ENCODE peak calls at places on chromosomes 16 and 17, in six cellular contexts. T is fibroblast of lung; C is breast epithelium; Y is uterus; M is prostate gland; S is naive thymus-derived CD4-positive, alpha-beta T cell. D is an unnamed sample. For H3K4me1, the result is how much of the 10 kb centered on the place peaks cover.

GRCh38 chr17:44203731-44204452 is 4.2 kb upstream of the ATXN7L3 start:
- DNase-seq in S (peak), T (peak), C (no peak), M (no peak), Y (no peak), D (peak)

GRCh38 chr17:596763-597644 is 117.6 kb downstream of the VPS53 start:
- DNase-seq in M (no peak), C (no peak), S (no peak), Y (no peak), T (peak), D (no peak)

GRCh38 chr17:50265212-50265611 is 9.1 kb upstream of the TMEM92 start:
- DNase-seq in S (no peak), C (peak), T (no peak), Y (peak), M (peak), D (peak)

GRCh38 chr17:45413498-45413923 is 19.2 kb downstream of the ARHGAP27 start:
- DNase-seq in S (no peak), T (no peak), Y (no peak), C (no peak), M (no peak), D (peak)

GRCh38 chr16:72635104-72635503 is 412.8 kb downstream of the ZFHX3 start:
- DNase-seq in M (no peak), C (no peak), Y (no peak), T (no peak), S (no peak), D (no peak)

GRCh38 chr17:8018436-8018835 is 16.0 kb downstream of the GUCY2D start:
- DNase-seq in Y (no peak), T (no peak), C (no peak), S (no peak), M (no peak), D (no peak)

GRCh38 chr17:75030161-75030560 is 16.6 kb downstream of the ATP5PD start:
- DNase-seq in Y (no peak), C (no peak), T (no peak), S (no peak), M (no peak), D (no peak)

GRCh38 chr17:47717261-47717697 is 15.8 kb upstream of the TBX21 start:
- DNase-seq in S (no peak), M (no peak), Y (no peak), T (no peak), C (no peak), D (no peak)

GRCh38 chr16:85612191-85612800 is 826 bp upstream of the GSE1 start:
- DNase-seq in T (peak), C (peak), S (peak), Y (peak), M (peak), D (peak)

GRCh38 chr17:43015579-43015978 is 6.6 kb downstream of the VAT1 start:
- DNase-seq in S (no peak), M (no peak), C (no peak), T (peak), Y (peak), D (peak)

GRCh38 chr17:76840443-76840767 is 27.8 kb upstream of the MGAT5B start:
- DNase-seq in M (no peak), T (no peak), S (no peak), C (no peak), Y (no peak), D (no peak)

GRCh38 chr17:28145348-28145747 is 102.9 kb downstream of the NLK start:
- DNase-seq in C (no peak), T (no peak), M (no peak), Y (no peak), S (no peak), D (no peak)

GRCh38 chr17:74240637-74241036 is 27.3 kb downstream of the TTYH2 start:
- DNase-seq in Y (peak), C (no peak), T (peak), M (no peak), S (no peak), D (no peak)

GRCh38 chr16:85401370-85401916 is 211.7 kb upstream of the GSE1 start:
- DNase-seq in Y (peak), C (no peak), S (no peak), M (no peak), T (no peak), D (no peak)

GRCh38 chr16:57146735-57147134 is 39.1 kb downstream of the PSME3IP1 start:
- DNase-seq in M (no peak), S (no peak), C (no peak), T (no peak), Y (no peak), D (no peak)

GRCh38 chr17:65531508-65532431 is 29.7 kb downstream of the AXIN2 start:
- DNase-seq in S (no peak), Y (peak), T (peak), C (no peak), M (peak), D (peak)

GRCh38 chr16:67961551-67961957 is 6.9 kb downstream of the SLC12A4 start:
- DNase-seq in C (peak), M (peak), T (no peak), S (no peak), Y (no peak), D (no peak)

GRCh38 chr16:24069036-24069590 is 187.0 kb upstream of the CACNG3 start:
- DNase-seq in C (no peak), S (no peak), Y (no peak), M (no peak), T (no peak), D (no peak)

GRCh38 chr16:65062736-65063583 is 58.9 kb downstream of the CDH11 start:
- DNase-seq in M (no peak), Y (no peak), C (no peak), S (no peak), T (peak), D (no peak)

GRCh38 chr16:85216522-85217375 is 104.5 kb upstream of the CIBAR2 start:
- DNase-seq in M (no peak), T (no peak), S (no peak), Y (no peak), C (no peak), D (no peak)

GRCh38 chr16:57743458-57743857 is 7.9 kb downstream of the KATNB1 start:
- DNase-seq in Y (no peak), T (no peak), S (no peak), C (no peak), M (no peak), D (no peak)

GRCh38 chr17:48596735-48597491 is 3.3 kb upstream of the HOXB5 start:
- DNase-seq in Y (no peak), S (no peak), M (no peak), C (no peak), T (peak), D (no peak)

GRCh38 chr17:79420318-79421243 is 190.3 kb downstream of the RBFOX3 start:
- DNase-seq in C (no peak), T (peak), S (no peak), Y (peak), M (no peak), D (no peak)

GRCh38 chr17:20966869-20967268 is 75.9 kb downstream of the USP22 start:
- DNase-seq in C (no peak), Y (no peak), M (no peak), S (no peak), T (no peak), D (no peak)

GRCh38 chr17:79832211-79833109 is 6.8 kb downstream of the CBX4 start:
- DNase-seq in M (no peak), T (no peak), S (no peak), C (no peak), Y (no peak), D (no peak)

GRCh38 chr16:12458591-12459400 is 344.9 kb downstream of the CPPED1 start:
- DNase-seq in S (peak), M (no peak), C (no peak), T (no peak), Y (no peak), D (no peak)

GRCh38 chr17:45873728-45874127 is 20.6 kb upstream of the MAPT start:
- DNase-seq in C (no peak), M (no peak), T (no peak), Y (no peak), S (peak), D (no peak)

GRCh38 chr16:48892884-48893283 is 282.9 kb upstream of the N4BP1 start:
- DNase-seq in T (no peak), M (no peak), S (no peak), Y (no peak), C (no peak), D (no peak)

GRCh38 chr16:66916518-66916917 is 2.2 kb downstream of the CDH16 start:
- DNase-seq in S (no peak), T (no peak), M (no peak), C (no peak), Y (no peak), D (no peak)

GRCh38 chr17:83103938-83104311 is 24.5 kb downstream of the METRNL start:
- DNase-seq in T (no peak), S (no peak), M (no peak), Y (no peak), C (no peak), D (no peak)

GRCh38 chr16:57081744-57082143 is 10.6 kb upstream of the CPNE2 start:
- DNase-seq in C (no peak), T (no peak), S (no peak), Y (no peak), M (no peak), D (no peak)

GRCh38 chr17:50660887-50661345 is 26.2 kb downstream of the ABCC3 start:
- DNase-seq in Y (no peak), C (no peak), T (no peak), M (no peak), S (no peak), D (no peak)

GRCh38 chr17:50577451-50577954 is 17.0 kb downstream of the CACNA1G start:
- DNase-seq in C (no peak), S (no peak), T (no peak), M (no peak), Y (no peak), D (no peak)

GRCh38 chr17:44197980-44198720 is 1.5 kb downstream of the ATXN7L3 start:
- DNase-seq in Y (no peak), T (peak), M (peak), C (no peak), S (peak), D (peak)

GRCh38 chr17:66351053-66351452 is 48.6 kb downstream of the PRKCA start:
- DNase-seq in C (no peak), T (no peak), Y (no peak), M (no peak), S (no peak), D (no peak)

GRCh38 chr17:57530026-57530425 is 215.1 kb downstream of the CCDC182 start:
- DNase-seq in S (no peak), Y (no peak), T (no peak), C (no peak), M (no peak), D (no peak)

GRCh38 chr16:66649636-66650205 is 45.2 kb downstream of the CMTM3 start:
- DNase-seq in S (no peak), Y (no peak), M (no peak), C (no peak), T (no peak), D (no peak)

GRCh38 chr17:60902399-60902798 is 224.7 kb downstream of the BCAS3 start:
- DNase-seq in C (no peak), M (no peak), Y (no peak), S (no peak), T (peak), D (no peak)

GRCh38 chr17:51050291-51051033 is 70.2 kb downstream of the SPAG9 start:
- DNase-seq in S (no peak), C (no peak), M (no peak), Y (no peak), T (no peak), D (no peak)

DNA sequence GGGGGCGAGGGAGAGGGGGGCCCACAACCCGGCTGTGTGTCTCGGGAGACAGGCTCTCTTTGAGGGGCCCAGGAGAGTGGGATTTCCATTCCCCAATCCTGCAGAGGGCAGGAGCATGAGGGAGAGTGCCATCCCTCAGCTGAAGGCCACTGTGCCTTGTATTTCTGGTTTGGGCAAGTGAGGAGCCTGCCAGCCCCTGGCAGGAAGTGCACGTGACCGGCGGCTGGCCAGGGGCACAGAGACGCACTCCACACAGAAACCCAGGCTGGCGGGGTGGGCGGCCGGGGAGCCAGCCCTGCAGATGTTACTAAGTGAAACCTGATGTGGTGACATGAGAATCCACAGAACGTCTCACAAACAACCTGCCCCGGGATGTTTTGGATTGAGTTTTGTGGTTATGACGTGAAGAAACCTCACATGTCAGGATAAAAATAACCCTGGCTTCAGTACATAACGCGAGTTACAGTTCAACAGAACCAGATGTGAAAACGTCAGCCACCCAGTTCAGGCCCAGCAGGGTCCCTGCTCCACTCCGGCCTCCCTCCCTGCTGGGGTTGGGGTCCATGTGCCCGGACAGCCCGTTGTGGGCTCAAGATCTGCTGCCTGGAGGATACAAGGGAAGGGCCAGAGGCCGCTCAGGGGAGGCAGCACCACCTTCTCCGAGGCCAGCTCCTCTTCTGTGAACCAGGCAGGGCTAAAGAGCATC is 51.7 kb upstream of the MTSS2 start:
- DNase-seq in S (peak), M (peak), C (peak), T (peak), Y (peak), D (peak)
- H3K27ac ChIP-seq in S (peak), M (peak), C (peak), T (peak), Y (peak), D (peak)

GRCh38 chr16:69601250-69601649 is 35.5 kb downstream of the NFAT5 start:
- DNase-seq in C (no peak), S (no peak), T (no peak), Y (no peak), M (no peak), D (no peak)
- H3K4me1 ChIP-seq in C (under half), S (under half), T (under half), Y (under half), M (under half), D (under half)

GRCh38 chr16:30472328-30472942 is at the start of gene ITGAL:
- DNase-seq in T (no peak), C (no peak), M (no peak), S (peak), Y (no peak), D (no peak)

GRCh38 chr16:30474062-30474452 is 1.5 kb downstream of the ITGAL start:
- DNase-seq in M (no peak), T (no peak), Y (no peak), S (no peak), C (no peak), D (no peak)

GRCh38 chr16:30470632-30471007 is 1.9 kb upstream of the ITGAL start:
- DNase-seq in M (no peak), C (no peak), T (no peak), Y (no peak), S (no peak), D (no peak)

GRCh38 chr16:30474684-30475083 is 2.1 kb downstream of the ITGAL start:
- DNase-seq in M (no peak), T (no peak), Y (no peak), S (no peak), C (no peak), D (no peak)

GRCh38 chr16:30473231-30474061 is 904 bp downstream of the ITGAL start:
- DNase-seq in M (no peak), S (no peak), Y (no peak), C (no peak), T (no peak), D (no peak)
- H3K4me3 ChIP-seq in M (no peak), S (peak), Y (no peak), C (peak), T (no peak), D (no peak)

GRCh38 chr17:1629647-1630310 is 1.1 kb upstream of the SLC43A2 start:
- DNase-seq in Y (no peak), C (no peak), S (peak), T (no peak), M (peak), D (peak)
- H3K27ac ChIP-seq in Y (peak), C (peak), S (peak), T (no peak), M (peak), D (peak)

GRCh38 chr16:22813946-22814325 is at the start of gene HS3ST2:
- DNase-seq in Y (no peak), M (peak), C (no peak), T (no peak), S (no peak), D (peak)

GRCh38 chr16:22816475-22816874 is 2.5 kb downstream of the HS3ST2 start:
- DNase-seq in C (no peak), T (no peak), S (no peak), Y (no peak), M (no peak), D (no peak)

GRCh38 chr16:22813223-22813945 is 578 bp upstream of the HS3ST2 start:
- DNase-seq in T (peak), M (peak), Y (no peak), C (no peak), S (no peak), D (peak)

GRCh38 chr16:22815863-22816262 is 1.9 kb downstream of the HS3ST2 start:
- DNase-seq in S (no peak), C (no peak), Y (no peak), T (no peak), M (no peak), D (no peak)

DNA sequence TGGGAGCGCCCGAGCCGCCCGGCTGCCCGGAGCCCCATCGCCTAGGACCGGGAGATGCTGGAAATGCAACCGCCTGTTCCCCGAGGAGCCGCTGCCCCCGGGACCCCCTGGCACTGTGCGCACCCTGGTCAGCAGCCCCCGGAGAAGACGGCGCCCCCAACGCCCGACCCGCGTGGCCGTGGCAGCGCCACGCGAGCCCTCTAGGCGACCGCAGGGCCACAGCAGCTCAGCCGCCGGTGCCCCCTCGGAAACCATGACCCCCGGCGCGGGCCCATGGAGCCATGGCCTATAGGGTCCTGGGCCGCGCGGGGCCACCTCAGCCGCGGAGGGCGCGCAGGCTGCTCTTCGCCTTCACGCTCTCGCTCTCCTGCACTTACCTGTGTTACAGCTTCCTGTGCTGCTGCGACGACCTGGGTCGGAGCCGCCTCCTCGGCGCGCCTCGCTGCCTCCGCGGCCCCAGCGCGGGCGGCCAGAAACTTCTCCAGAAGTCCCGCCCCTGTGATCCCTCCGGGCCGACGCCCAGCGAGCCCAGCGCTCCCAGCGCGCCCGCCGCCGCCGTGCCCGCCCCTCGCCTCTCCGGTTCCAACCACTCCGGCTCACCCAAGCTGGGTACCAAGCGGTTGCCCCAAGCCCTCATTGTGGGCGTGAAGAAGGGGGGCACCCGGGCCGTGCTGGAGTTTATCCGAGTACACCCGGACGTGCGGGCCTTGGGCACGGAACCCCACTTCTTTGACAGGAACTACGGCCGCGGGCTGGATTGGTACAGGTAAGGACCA is 556 bp downstream of the HS3ST2 start:
- DNase-seq in S (no peak), M (no peak), Y (no peak), C (no peak), T (no peak), D (peak)
- H3K4me1 ChIP-seq in S (under half), M (under half), Y (under half), C (under half), T (under half), D (under half)

DNA sequence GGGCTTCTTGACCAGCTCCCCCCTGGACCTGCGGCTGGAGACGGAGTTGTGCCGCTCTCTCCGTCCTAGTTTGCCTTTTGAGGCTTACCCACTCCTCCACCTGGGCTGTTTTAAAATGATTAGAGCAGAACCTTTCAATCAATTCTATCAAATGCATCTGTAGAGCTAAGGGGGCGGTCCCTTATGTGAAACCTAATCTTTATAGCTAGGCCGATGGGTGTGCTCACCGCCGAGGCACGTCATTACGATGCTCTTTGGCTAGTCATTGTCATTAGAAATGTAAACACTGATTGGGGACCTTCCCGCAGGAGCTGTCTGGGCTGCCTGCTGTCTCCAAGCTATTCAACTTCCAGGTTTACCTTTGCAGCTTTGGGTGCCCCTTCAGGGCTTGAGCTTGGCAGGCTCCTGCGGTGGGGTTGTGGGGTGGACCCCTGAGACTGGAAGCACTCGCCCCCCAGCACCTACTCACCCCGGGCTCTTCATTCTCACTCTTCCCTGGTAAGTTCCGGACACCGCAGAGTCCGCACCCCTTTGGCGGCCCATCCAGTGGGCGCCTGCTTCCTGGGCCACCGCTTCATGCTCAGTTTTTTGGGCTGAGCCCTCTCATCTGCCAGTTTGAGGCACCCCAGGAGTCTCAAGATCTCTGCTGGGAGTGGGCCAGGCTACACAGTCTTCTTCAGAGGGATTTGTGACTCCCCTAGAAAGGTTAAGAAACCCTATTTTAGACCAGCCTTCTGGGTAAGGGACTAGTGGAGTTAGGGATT is 20.9 kb upstream of the IL17C start:
- DNase-seq in C (no peak), T (no peak), M (peak), S (no peak), Y (no peak), D (no peak)
- H3K4me3 ChIP-seq in C (no peak), T (no peak), M (no peak), S (no peak), Y (no peak), D (no peak)

GRCh38 chr16:31177136-31177535 is 2.8 kb upstream of the FUS start:
- DNase-seq in S (peak), C (no peak), M (no peak), Y (no peak), T (peak), D (no peak)
- H3K27ac ChIP-seq in S (peak), C (no peak), M (no peak), Y (no peak), T (no peak), D (no peak)